ENCODE peak calls at places on chromosomes 2 and 18, in nine cellular contexts. C is AG04450, A is cardiac muscle cell, I is cardiac fibroblast, W is tibial artery, V is tibial nerve, P is choroid plexus epithelial cell, U is astrocyte of the spinal cord, T is A549. S is an unnamed sample.

GRCh38 chr2:40273623-40274236 is 178.2 kb downstream of the SLC8A1 start:
- DNase-seq in C (no peak), A (peak), I (peak), W (no peak), V (no peak), P (peak), U (no peak), T (no peak), S (no peak)

GRCh38 chr2:15260196-15260595 is 300.9 kb downstream of the NBAS start:
- DNase-seq in C (no peak), A (peak), I (no peak), W (no peak), V (no peak), P (no peak), U (no peak), T (no peak), S (no peak)

GRCh38 chr2:64823794-64824193 is 165.4 kb upstream of the SLC1A4 start:
- DNase-seq in C (no peak), A (no peak), I (no peak), W (no peak), V (no peak), P (no peak), U (no peak), T (no peak), S (no peak)

GRCh38 chr2:199602271-199602895 is 144.6 kb upstream of the SATB2 start:
- DNase-seq in C (no peak), A (peak), I (no peak), W (no peak), V (no peak), P (peak), U (no peak), T (peak), S (peak)

GRCh38 chr2:210938228-210938627 is 381.8 kb downstream of the CPS1 start:
- DNase-seq in C (no peak), A (no peak), I (peak), W (no peak), V (no peak), P (peak), U (peak), T (no peak), S (no peak)

GRCh38 chr2:64645014-64645418 is 8.7 kb downstream of the SERTAD2 start:
- DNase-seq in C (no peak), A (peak), I (peak), W (no peak), V (peak), P (peak), U (peak), T (peak), S (peak)

GRCh38 chr18:49898421-49898820 is 85.1 kb upstream of the ACAA2 start:
- DNase-seq in C (peak), A (peak), I (peak), W (no peak), V (peak), P (peak), U (peak), T (peak), S (peak)

GRCh38 chr2:234002281-234002680 is 48.2 kb upstream of the SPP2 start:
- DNase-seq in C (no peak), A (no peak), I (no peak), W (no peak), V (no peak), P (no peak), U (no peak), T (no peak), S (peak)

GRCh38 chr2:236969767-236970655 is 115.7 kb upstream of the COPS8 start:
- DNase-seq in C (no peak), A (no peak), I (no peak), W (peak), V (no peak), P (no peak), U (no peak), T (no peak), S (peak)

GRCh38 chr2:59585657-59586056 is 967.8 kb downstream of the BCL11A start:
- DNase-seq in C (no peak), A (no peak), I (no peak), W (no peak), V (no peak), P (no peak), U (no peak), T (no peak), S (no peak)

GRCh38 chr2:139217641-139218040 is 437.5 kb upstream of the NXPH2 start:
- DNase-seq in C (no peak), A (no peak), I (no peak), W (no peak), V (no peak), P (no peak), U (no peak), T (no peak), S (peak)

GRCh38 chr2:46471-47345 is at the start of gene FAM110C:
- DNase-seq in C (no peak), A (peak), I (peak), W (peak), V (no peak), P (peak), U (peak), T (peak), S (peak)

GRCh38 chr18:45423664-45424063 is 191.6 kb upstream of the SLC14A2 start:
- DNase-seq in C (no peak), A (no peak), I (no peak), W (no peak), V (no peak), P (no peak), U (no peak), T (no peak), S (no peak)

GRCh38 chr18:13439475-13439874 is 220.9 kb downstream of the LDLRAD4 start:
- DNase-seq in C (no peak), A (no peak), I (no peak), W (peak), V (no peak), P (no peak), U (no peak), T (no peak), S (no peak)

GRCh38 chr2:189763908-189764661 is 1.5 kb upstream of the OSGEPL1 start:
- DNase-seq in C (no peak), A (peak), I (peak), W (no peak), V (no peak), P (peak), U (peak), T (no peak), S (no peak)

GRCh38 chr2:186562209-186562578 is 27.7 kb upstream of the ITGAV start:
- DNase-seq in C (no peak), A (no peak), I (no peak), W (no peak), V (no peak), P (no peak), U (no peak), T (no peak), S (no peak)

GRCh38 chr2:208097801-208098200 is 26.5 kb downstream of the CRYGD start:
- DNase-seq in C (no peak), A (peak), I (peak), W (no peak), V (no peak), P (peak), U (peak), T (no peak), S (no peak)

GRCh38 chr2:72765997-72766609 is 59.7 kb downstream of the EXOC6B start:
- DNase-seq in C (no peak), A (no peak), I (no peak), W (no peak), V (no peak), P (no peak), U (no peak), T (no peak), S (peak)

GRCh38 chr2:202339052-202339870 is 36.9 kb upstream of the BMPR2 start:
- DNase-seq in C (peak), A (peak), I (peak), W (no peak), V (no peak), P (peak), U (peak), T (peak), S (peak)

DNA sequence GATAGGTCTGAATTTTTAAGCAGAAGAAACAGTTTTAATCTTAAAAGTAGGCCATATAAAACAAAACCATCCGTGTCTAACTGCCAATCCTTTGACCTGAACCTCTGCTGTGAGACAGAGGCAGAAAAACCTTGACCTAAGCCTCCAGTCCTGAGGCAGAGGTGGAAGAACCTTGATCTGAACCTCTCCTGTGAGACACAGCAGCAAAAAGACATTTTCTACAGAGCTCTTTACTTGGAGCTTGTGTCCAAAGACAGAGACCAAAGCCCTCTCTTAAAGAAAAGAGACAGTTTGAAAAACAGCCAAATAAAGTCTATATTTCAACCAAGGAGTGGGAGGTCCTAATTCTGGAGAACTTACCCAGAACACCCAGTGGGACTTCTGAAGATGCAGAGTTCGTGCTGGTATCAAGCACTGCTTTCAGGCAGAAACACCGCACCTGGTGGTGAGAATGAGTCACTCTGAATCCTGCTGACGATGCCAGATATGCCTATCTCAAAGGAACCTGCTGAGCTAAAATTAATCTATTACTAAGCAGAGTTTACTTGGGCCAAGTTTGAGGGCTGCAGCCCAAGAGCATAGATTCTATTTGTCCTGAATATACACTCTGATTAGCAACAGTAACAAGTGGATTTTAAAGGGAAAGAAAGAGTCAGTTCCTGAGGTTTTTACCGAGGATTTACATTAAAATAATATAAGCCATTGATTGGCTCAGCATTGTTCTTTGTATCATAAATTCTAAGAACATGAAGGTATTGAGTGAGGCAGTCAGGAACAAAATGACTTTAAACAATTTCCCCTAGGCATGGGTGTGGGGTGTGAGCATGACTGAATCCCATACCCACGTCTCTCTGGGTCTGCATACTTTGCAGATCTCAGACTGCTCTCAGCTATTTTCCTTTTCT is 806.4 kb downstream of the TRIB2 start:
- DNase-seq in C (no peak), A (no peak), I (no peak), W (no peak), V (no peak), P (peak), U (peak), T (no peak), S (peak)
- H3K4me3 ChIP-seq in C (no peak), A (no peak), I (no peak), W (no peak), V (no peak), P (no peak), U (no peak), T (no peak), S (peak)

GRCh38 chr2:112277591-112278220 is 2.3 kb downstream of the ZC3H6 start:
- DNase-seq in C (no peak), A (no peak), I (no peak), W (no peak), V (no peak), P (no peak), U (no peak), T (no peak), S (no peak)
- H3K4me3 ChIP-seq in C (no peak), A (no peak), I (no peak), W (no peak), V (no peak), P (no peak), U (no peak), T (no peak), S (no peak)

GRCh38 chr2:74050153-74050552 is 65.4 kb downstream of the TET3 start:
- DNase-seq in C (no peak), A (no peak), I (no peak), W (no peak), V (no peak), P (no peak), U (no peak), T (no peak), S (no peak)

GRCh38 chr2:74059137-74059775 is 74.5 kb downstream of the TET3 start:
- DNase-seq in C (no peak), A (no peak), I (no peak), W (no peak), V (no peak), P (no peak), U (no peak), T (no peak), S (no peak)

GRCh38 chr2:74051504-74051903 is 66.8 kb downstream of the TET3 start:
- DNase-seq in C (no peak), A (no peak), I (no peak), W (no peak), V (no peak), P (no peak), U (no peak), T (no peak), S (peak)

GRCh38 chr2:74052732-74053712 is 68.3 kb downstream of the TET3 start:
- DNase-seq in C (no peak), A (no peak), I (no peak), W (no peak), V (no peak), P (peak), U (no peak), T (no peak), S (no peak)

DNA sequence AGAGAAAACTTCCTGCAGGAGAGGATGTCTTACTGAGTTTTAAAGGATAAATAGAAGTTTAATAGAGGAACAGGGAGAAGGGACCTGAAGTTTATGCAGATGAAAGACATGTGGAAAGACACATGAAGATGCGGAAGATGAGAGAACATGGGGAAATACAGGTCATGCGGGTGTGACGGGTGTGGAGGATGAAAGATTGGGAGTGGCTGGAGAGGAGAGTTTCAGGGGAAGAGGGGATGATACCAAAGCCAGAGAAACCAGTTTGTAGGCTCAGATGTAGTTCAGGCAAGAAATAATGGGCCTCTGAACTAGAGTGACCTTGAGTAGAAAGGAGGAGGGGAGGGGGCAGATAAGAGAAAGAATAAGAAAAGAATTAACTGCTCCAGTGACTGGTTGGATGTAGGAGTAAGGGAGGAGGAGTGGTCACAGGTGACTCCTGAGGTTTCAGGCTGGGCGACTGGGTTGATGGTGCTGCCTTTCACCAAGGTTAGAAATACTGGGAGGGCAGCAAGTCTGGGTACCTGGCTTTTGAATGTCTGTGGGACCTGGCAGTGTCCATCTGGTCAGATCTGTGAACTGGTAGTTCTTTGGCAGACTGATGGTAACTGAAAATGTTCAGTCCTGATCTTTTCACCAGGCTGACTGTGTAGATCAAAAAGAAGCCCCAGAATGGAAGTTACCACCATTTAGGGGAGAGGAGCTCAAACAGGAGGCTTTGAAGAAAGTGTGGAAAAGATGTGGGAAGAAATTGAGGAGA is 69.4 kb downstream of the TET3 start:
- DNase-seq in C (no peak), A (no peak), I (no peak), W (no peak), V (no peak), P (no peak), U (no peak), T (no peak), S (peak)
- H3K4me3 ChIP-seq in C (no peak), A (no peak), I (no peak), W (no peak), V (no peak), P (no peak), U (no peak), T (no peak), S (no peak)

DNA sequence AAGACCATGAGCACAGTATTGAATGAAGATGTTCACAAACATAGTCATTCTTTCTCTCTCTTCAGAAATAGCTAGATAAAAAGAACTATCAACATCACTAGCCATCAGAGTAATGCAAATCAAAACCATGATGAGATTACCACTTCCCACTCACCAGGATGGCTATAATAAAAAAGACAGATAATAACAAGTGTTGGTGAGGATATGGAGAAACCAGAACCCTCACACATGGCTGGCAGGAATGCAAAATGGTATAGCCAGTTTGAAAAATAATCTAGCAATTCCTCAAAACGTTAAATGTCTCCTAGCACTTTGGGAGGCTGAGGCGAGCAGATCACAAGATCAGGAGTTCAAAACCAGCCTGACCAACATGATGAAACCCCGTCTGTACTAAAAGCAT is 31.3 kb upstream of the PPP1CB start:
- DNase-seq in C (no peak), A (no peak), I (no peak), W (no peak), V (no peak), P (no peak), U (no peak), T (no peak), S (no peak)
- H3K4me3 ChIP-seq in C (no peak), A (no peak), I (no peak), W (no peak), V (no peak), P (no peak), U (no peak), T (no peak), S (no peak)

DNA sequence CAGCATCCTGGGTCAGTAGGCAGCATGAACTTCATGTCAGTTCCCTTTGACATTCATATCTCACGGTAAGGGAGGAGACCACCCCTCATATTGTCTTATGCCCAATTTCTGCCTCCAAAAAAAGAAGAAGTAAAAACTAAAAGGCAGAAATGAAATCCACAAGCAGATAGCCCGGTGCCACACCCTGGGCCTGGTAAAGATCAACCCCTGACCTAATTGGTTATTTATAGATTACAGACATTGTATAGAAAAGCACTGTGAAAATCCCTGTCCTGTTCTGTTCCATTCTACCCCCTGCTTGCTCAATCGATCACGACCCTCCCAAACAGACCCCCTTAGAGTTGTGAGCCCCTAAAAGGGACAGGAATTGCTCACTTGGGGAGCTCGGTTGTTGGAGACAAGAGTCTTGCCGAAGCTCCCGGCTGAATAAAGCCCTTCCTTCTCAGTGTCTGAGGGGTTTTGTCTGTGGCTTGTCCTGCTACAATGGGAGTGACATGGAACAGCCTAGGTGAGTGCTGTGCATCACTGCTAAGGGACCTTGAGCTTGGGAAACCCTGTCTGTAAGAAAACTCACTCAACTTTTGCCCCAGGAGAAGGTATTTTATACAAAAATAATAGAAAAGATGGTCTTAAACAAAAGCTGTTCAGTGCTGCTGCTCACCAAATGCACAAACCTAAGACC is 11.1 kb downstream of the NDUFV2 start:
- DNase-seq in C (no peak), A (no peak), I (no peak), W (no peak), V (no peak), P (no peak), U (no peak), T (no peak), S (no peak)
- H3K4me3 ChIP-seq in C (no peak), A (no peak), I (no peak), W (no peak), V (no peak), P (no peak), U (no peak), T (no peak), S (no peak)

DNA sequence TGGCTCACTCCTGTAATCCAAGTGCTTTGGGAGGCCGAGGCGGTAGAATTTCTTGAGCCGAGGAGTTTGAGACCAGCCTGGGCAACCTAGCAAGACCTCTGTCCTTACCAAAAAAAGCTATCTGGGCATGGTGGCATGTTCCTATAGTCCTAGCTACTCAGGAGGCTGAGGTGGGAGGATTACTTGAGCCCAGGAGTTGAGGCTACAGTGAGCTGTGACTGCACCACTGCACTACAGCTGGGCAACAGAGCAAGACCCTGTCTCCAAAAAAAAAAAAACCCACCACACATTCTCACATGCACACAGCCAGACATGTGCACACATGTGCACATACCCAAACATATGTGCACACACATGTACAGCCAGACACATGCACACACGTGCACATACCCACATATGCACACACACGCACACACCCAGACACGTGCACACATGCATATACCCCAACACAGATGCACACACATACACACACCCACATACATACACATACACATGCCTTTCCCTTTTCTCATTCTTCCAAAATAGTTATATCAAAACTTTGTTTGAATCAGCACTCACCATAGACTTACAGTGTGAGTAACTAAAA is 14.2 kb downstream of the GREB1 start:
- DNase-seq in C (no peak), A (no peak), I (no peak), W (no peak), V (no peak), P (no peak), U (no peak), T (no peak), S (no peak)
- H3K4me3 ChIP-seq in C (no peak), A (no peak), I (no peak), W (no peak), V (no peak), P (no peak), U (no peak), T (no peak), S (no peak)

GRCh38 chr2:47899915-47900314 is 6.4 kb downstream of the FBXO11 start:
- DNase-seq in C (no peak), A (peak), I (peak), W (no peak), V (no peak), P (no peak), U (no peak), T (no peak), S (no peak)

GRCh38 chr2:47900857-47901256 is 5.4 kb downstream of the FBXO11 start:
- DNase-seq in C (no peak), A (no peak), I (no peak), W (no peak), V (no peak), P (no peak), U (no peak), T (no peak), S (no peak)

GRCh38 chr2:47896450-47896968 is 9.8 kb downstream of the FBXO11 start:
- DNase-seq in C (no peak), A (no peak), I (no peak), W (no peak), V (no peak), P (no peak), U (no peak), T (no peak), S (no peak)

GRCh38 chr2:47897191-47897955 is 8.9 kb downstream of the FBXO11 start:
- DNase-seq in C (no peak), A (no peak), I (no peak), W (no peak), V (no peak), P (no peak), U (no peak), T (no peak), S (no peak)

GRCh38 chr2:47898089-47898731 is 8.1 kb downstream of the FBXO11 start:
- DNase-seq in C (no peak), A (no peak), I (no peak), W (no peak), V (no peak), P (no peak), U (no peak), T (no peak), S (peak)
- H3K4me3 ChIP-seq in C (no peak), A (no peak), I (no peak), W (no peak), V (no peak), P (no peak), U (no peak), T (no peak), S (no peak)

S was measured in epithelial cell of esophagus.